ENCODE peak calls at places on chromosomes 11 and 22, in seven cellular contexts. A is AG04450, N is fibroblast of the aortic adventitia, W is chondrocyte, H is BE2C, J is gastrocnemius medialis, O is WTC11. I is an unnamed sample.

GRCh38 chr22:19779685-19780268 is 19.2 kb downstream of the TBX1 start:
- DNase-seq in A (no peak), N (no peak), W (no peak), H (no peak), J (no peak), O (peak), I (no peak)

GRCh38 chr11:35040221-35040942 is 98.6 kb upstream of the CD44 start:
- DNase-seq in A (no peak), N (no peak), W (no peak), H (no peak), J (peak), O (no peak), I (peak)

GRCh38 chr11:47127213-47127612 is 49.5 kb downstream of the ARFGAP2 start:
- DNase-seq in A (no peak), N (no peak), W (no peak), H (no peak), J (no peak), O (no peak), I (no peak)

GRCh38 chr22:16774911-16775529 is 50.2 kb downstream of the XKR3 start:
- DNase-seq in A (no peak), N (peak), W (no peak), H (no peak), J (no peak), O (no peak), I (no peak)

GRCh38 chr11:61138940-61139339 is 22.3 kb downstream of the VPS37C start:
- DNase-seq in A (no peak), N (peak), W (no peak), H (no peak), J (no peak), O (no peak), I (peak)

GRCh38 chr11:95485115-95485900 is 254.3 kb upstream of the SESN3 start:
- DNase-seq in A (no peak), N (peak), W (no peak), H (no peak), J (no peak), O (no peak), I (no peak)

GRCh38 chr22:30014244-30014643 is 66.0 kb upstream of the HORMAD2 start:
- DNase-seq in A (no peak), N (no peak), W (no peak), H (no peak), J (no peak), O (no peak), I (no peak)

GRCh38 chr22:31022516-31022915 is 53.5 kb downstream of the TUG1 start:
- DNase-seq in A (no peak), N (no peak), W (no peak), H (no peak), J (no peak), O (no peak), I (no peak)

GRCh38 chr22:24325105-24325757 is 54.6 kb downstream of the SPECC1L start:
- DNase-seq in A (peak), N (peak), W (no peak), H (peak), J (no peak), O (no peak), I (peak)

GRCh38 chr22:36102995-36103394 is 57.6 kb downstream of the APOL3 start:
- DNase-seq in A (no peak), N (no peak), W (no peak), H (no peak), J (no peak), O (no peak), I (no peak)

GRCh38 chr22:50274311-50274710 is 4.1 kb upstream of the MAPK11 start:
- DNase-seq in A (no peak), N (peak), W (no peak), H (peak), J (peak), O (no peak), I (peak)

GRCh38 chr11:117704416-117705150 is 92.4 kb downstream of the DSCAML1 start:
- DNase-seq in A (no peak), N (no peak), W (no peak), H (peak), J (no peak), O (no peak), I (no peak)

GRCh38 chr22:49862408-49862776 is 8.7 kb downstream of the ZBED4 start:
- DNase-seq in A (no peak), N (peak), W (no peak), H (no peak), J (no peak), O (no peak), I (no peak)

GRCh38 chr11:5380740-5381342 is 2.8 kb upstream of the OR51M1 start:
- DNase-seq in A (peak), N (peak), W (no peak), H (peak), J (no peak), O (peak), I (peak)

GRCh38 chr11:86999859-87000753 is 37.6 kb upstream of the TMEM135 start:
- DNase-seq in A (no peak), N (peak), W (no peak), H (peak), J (no peak), O (no peak), I (peak)

GRCh38 chr11:469684-470667 is 19.9 kb downstream of the PTDSS2 start:
- DNase-seq in A (peak), N (peak), W (no peak), H (no peak), J (peak), O (no peak), I (peak)
- TF ChIP-seq CTCF in A (peak), N (peak), W (peak), H (no peak), J (no peak), O (no peak), I (peak)

GRCh38 chr11:131671764-131672163 is 301.3 kb downstream of the NTM start:
- DNase-seq in A (no peak), N (no peak), W (no peak), H (no peak), J (no peak), O (peak), I (no peak)
- TF ChIP-seq CTCF in A (no peak), N (no peak), W (peak), H (no peak), J (no peak), O (peak), I (no peak)

DNA sequence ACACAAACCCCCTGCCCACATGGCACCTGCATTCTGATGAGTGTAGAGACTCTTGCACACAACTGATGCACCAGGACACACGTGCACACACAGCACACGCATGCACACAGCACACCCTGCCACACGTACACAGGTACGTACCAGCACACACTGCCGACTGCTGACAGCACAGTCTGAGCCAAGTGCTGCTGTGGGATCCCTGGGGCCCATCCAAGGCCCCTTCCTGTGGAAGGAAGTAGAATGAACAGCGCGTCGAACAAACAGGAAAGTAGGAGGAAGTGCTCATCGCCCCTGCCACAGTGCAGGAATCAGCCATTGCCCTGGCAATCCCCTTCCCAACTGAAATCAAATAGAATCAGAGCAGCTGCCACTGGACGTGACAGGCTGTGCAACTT is 57.9 kb downstream of the CD82 start:
- DNase-seq in A (no peak), N (no peak), W (peak), H (no peak), J (peak), O (no peak), I (no peak)
- TF ChIP-seq CTCF in A (no peak), N (no peak), W (no peak), H (no peak), J (no peak), O (no peak), I (no peak)

DNA sequence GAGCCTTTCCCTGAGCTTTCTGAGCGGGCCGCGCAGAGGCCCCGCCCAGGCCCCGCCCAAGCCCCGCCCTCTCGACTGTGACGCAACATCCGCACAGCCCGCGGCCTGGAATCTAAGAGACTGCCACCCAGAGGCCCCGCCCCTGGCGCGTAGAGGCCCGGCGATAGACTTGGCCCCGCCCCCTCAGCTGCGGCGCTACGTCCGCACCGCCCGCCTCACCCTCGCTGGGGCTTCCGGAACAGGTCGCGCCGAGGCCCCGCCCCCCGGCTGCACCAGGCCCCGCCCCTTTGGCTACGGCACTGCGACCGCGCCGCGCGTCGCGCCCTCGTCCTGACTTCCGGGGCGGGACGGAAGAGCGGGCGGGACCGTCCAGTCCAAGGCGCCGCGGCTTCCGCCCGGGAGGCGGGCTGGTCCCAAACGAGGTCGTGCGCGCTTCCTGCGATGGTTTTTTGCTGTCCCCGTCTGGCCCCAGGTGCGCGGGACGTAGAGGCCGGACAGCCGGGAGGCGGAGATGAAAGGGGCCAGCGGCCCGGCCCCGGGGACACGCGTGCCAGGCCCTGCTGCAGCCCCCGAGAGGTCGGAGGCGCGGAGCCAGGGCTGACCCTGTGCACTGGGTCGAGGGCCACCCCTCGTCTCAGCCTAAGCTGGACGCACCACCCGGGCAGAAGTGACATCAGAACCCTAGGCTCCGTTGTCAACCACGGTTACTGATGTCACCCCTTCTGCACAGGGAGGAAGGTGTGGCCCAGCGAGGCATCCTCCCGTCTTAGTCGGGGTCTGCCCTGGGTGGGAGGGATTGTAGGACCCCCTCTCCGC is 59.0 kb upstream of the WNT7B start:
- DNase-seq in A (peak), N (peak), W (peak), H (peak), J (peak), O (peak), I (peak)
- TF ChIP-seq CTCF in A (no peak), N (no peak), W (no peak), H (no peak), J (no peak), O (no peak), I (no peak)